ENCODE peak calls at places on chromosomes 2 and 18, in four cellular contexts. One of them, this sample, is unnamed.

GRCh38 chr2:128304330-128304714 is 14.3 kb downstream of the HS6ST1 start:
- DNase-seq in HepG2: no peak
- DNase-seq in HCT116: no peak
- DNase-seq in K562: no peak
- DNase-seq in this sample: no peak

GRCh38 chr18:47997338-47997780 is 66.9 kb upstream of the SMAD2 start:
- DNase-seq in K562: peak
- DNase-seq in HepG2: no peak
- DNase-seq in HCT116: no peak
- DNase-seq in this sample: no peak

GRCh38 chr2:231883468-231883881 is 42.7 kb downstream of the NPPC start:
- DNase-seq in HepG2: no peak
- DNase-seq in K562: no peak
- DNase-seq in HCT116: no peak
- DNase-seq in this sample: no peak

GRCh38 chr2:43221660-43222471 is 4.5 kb downstream of the ZFP36L2 start:
- DNase-seq in HCT116: peak
- DNase-seq in HepG2: peak
- DNase-seq in K562: peak
- DNase-seq in this sample: peak

GRCh38 chr2:126884861-126885481 is 13.7 kb upstream of the TEX51 start:
- DNase-seq in HCT116: no peak
- DNase-seq in K562: no peak
- DNase-seq in HepG2: no peak
- DNase-seq in this sample: no peak

GRCh38 chr18:59685501-59685900 is 11.7 kb downstream of the CCBE1 start:
- DNase-seq in K562: no peak
- DNase-seq in HepG2: no peak
- DNase-seq in HCT116: no peak
- DNase-seq in this sample: no peak

GRCh38 chr18:39200153-39200552 is 1634.6 kb upstream of the CELF4 start:
- DNase-seq in HepG2: no peak
- DNase-seq in K562: no peak
- DNase-seq in HCT116: no peak
- DNase-seq in this sample: no peak

GRCh38 chr2:88549616-88550292 is 77.5 kb downstream of the EIF2AK3 start:
- DNase-seq in HCT116: no peak
- DNase-seq in HepG2: no peak
- DNase-seq in K562: no peak
- DNase-seq in this sample: no peak

GRCh38 chr2:67213270-67213670 is 183.9 kb upstream of the ETAA1 start:
- DNase-seq in K562: no peak
- DNase-seq in HCT116: no peak
- DNase-seq in HepG2: no peak
- DNase-seq in this sample: no peak

GRCh38 chr18:12423393-12423792 is 15.7 kb downstream of the PRELID3A start:
- DNase-seq in HepG2: no peak
- DNase-seq in K562: no peak
- DNase-seq in HCT116: no peak
- DNase-seq in this sample: no peak

GRCh38 chr2:7900593-7900992 is 781.3 kb upstream of the ID2 start:
- DNase-seq in K562: no peak
- DNase-seq in HCT116: no peak
- DNase-seq in HepG2: no peak
- DNase-seq in this sample: no peak

GRCh38 chr2:214550774-214551173 is 139.9 kb downstream of the VWC2L start:
- DNase-seq in HepG2: no peak
- DNase-seq in HCT116: no peak
- DNase-seq in K562: no peak
- DNase-seq in this sample: no peak

GRCh38 chr18:55868909-55869308 is 280.9 kb upstream of the TCF4 start:
- DNase-seq in K562: no peak
- DNase-seq in HCT116: no peak
- DNase-seq in HepG2: no peak
- DNase-seq in this sample: no peak

GRCh38 chr2:43818761-43819160 is 19.9 kb downstream of the ABCG5 start:
- DNase-seq in HCT116: peak
- DNase-seq in HepG2: no peak
- DNase-seq in K562: no peak
- DNase-seq in this sample: no peak

GRCh38 chr2:239072786-239073185 is 224.9 kb downstream of the TWIST2 start:
- DNase-seq in K562: no peak
- DNase-seq in HCT116: no peak
- DNase-seq in HepG2: no peak
- DNase-seq in this sample: no peak

GRCh38 chr2:69985684-69986083 is 24.3 kb upstream of the ASPRV1 start:
- DNase-seq in HCT116: no peak
- DNase-seq in K562: no peak
- DNase-seq in HepG2: no peak
- DNase-seq in this sample: no peak

GRCh38 chr2:144925886-144926285 is 406.0 kb upstream of the ZEB2 start:
- DNase-seq in HCT116: no peak
- DNase-seq in K562: no peak
- DNase-seq in HepG2: no peak
- DNase-seq in this sample: no peak

GRCh38 chr2:198054299-198054698 is 249.9 kb downstream of the PLCL1 start:
- DNase-seq in K562: peak
- DNase-seq in HCT116: peak
- DNase-seq in HepG2: peak
- DNase-seq in this sample: no peak

GRCh38 chr2:167827352-167828097 is 419.9 kb downstream of the STK39 start:
- DNase-seq in HepG2: peak
- DNase-seq in K562: no peak
- DNase-seq in HCT116: no peak
- DNase-seq in this sample: no peak

GRCh38 chr2:102273619-102274211 is 37.6 kb upstream of the IL1RL1 start:
- DNase-seq in HepG2: no peak
- DNase-seq in HCT116: no peak
- DNase-seq in K562: no peak
- DNase-seq in this sample: no peak

DNA sequence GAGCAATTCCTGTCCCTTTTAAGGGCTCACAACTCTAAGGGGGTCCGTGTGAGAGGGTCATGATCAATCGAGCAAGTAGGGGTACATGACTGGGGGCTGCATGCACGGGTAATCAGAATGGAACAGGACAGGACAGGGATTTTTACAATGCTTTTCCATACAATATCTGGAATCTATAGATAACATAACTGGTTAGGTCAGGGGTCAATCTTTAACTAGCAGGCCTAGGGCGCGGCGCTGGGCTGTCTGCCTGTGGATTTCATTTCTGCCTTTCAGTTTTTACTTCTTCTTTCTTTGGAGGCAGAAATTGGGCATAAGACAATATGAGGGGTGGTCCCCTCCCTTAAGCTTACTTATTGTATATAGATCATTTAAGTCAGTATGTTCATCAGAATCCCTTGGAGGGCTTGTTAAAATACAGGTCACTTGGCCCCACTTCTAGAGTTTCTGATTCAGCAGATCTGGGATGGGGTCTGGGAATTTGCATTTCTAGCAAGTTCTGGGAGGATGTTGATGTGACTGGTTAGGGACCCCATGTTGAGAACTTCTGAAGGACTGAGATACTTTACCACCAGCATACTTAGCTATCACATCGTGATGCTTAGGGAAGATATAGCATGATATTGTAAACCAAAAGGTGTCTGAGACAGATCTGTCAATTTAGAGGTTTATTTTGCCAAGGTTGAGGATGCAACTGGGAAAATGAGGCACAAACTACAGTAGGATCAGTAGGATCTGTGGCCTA is 2.8 kb upstream of the INPP4A start:
- DNase-seq in K562: no peak
- DNase-seq in HCT116: no peak
- DNase-seq in HepG2: no peak
- DNase-seq in this sample: no peak
- H3K4me3 ChIP-seq in K562: no peak
- H3K4me3 ChIP-seq in HCT116: no peak
- H3K4me3 ChIP-seq in HepG2: no peak
- H3K4me3 ChIP-seq in this sample: no peak

DNA sequence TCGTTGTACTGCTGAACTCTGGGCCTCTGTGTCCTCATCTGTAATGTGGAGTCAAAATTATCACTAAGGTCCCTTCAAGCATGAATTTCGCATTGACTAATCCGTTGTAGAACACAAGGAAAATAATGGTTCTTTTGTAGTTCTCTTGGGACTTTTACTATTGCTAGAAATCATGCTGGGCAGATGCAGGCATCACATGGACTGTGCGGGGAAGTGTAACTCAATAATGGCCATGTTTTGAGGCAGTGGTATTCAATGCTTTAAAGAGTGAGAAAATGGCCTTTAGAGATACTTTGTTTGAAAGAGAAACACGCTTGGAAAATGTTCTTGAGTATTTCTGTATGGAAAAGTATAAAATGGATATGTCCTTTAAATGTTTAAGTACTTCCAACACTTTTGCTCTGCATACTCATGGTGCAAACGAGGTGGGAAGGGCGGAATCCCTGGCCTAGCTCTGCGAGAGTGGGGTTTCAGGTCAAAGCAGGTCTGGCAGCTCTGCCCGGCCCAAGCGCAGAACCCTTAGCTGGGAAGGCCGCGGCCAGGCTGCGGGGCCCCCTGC is 117.3 kb upstream of the MSTN start:
- DNase-seq in K562: no peak
- DNase-seq in HCT116: no peak
- DNase-seq in HepG2: no peak
- DNase-seq in this sample: no peak
- TF ChIP-seq TCF7L2 in K562: no peak
- TF ChIP-seq TCF7L2 in HCT116: no peak
- TF ChIP-seq TCF7L2 in HepG2: no peak
- TF ChIP-seq TCF7L2 in this sample: no peak

DNA sequence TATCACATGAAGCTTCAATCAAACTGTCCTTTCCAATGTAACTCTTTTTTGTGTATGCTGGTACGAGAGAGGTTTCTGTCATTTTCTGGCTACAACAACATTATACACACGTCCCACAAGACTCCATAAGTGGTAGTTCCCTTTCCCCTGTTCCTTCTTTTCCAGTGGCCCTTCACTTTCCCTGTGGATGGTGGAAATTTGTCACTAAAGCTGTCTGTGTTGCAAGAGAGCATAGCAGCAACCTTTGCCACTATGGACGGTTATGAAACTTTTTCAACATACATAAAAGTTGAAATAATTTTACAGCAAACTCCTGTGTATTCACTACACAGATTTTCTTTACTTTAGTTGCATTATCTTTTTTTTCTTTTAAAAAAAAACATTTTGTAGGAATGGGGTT is 18.7 kb downstream of the DBI start:
- DNase-seq in HepG2: no peak
- DNase-seq in HCT116: no peak
- DNase-seq in K562: no peak
- DNase-seq in this sample: no peak
- TF ChIP-seq SIN3A in HepG2: no peak
- TF ChIP-seq SIN3A in HCT116: no peak
- TF ChIP-seq SIN3A in K562: no peak
- TF ChIP-seq SIN3A in this sample: no peak

DNA sequence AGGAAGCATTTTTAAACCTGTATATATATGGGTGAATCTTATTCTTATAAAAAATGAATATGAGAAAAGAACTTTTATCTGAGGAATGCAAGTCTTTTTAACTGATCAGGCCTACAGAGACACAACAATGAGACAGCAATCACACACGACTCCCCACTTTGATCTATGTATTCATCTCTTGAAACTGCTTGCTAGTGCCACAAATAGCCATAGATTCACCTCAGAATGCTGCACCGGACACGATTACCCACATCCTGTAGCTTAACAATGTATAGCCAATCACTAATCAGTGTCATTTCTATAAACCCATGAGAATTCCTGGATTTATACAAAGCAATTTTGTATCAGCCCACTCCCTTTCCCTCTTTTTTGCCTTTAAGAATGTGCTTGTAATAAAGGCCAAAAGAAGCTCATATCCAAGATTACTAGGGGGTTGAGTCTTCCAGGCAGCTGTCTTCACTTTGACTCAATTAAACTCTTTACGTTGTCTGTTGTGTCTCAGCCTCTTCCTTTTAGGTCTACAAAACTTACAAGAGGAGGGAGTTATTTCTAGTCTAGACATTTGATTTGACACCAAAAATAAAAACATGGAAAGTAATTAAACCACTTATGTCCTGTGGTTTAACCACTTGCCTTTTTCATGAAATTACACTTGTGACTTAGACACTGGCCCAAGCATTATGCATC is 94.9 kb downstream of the MBD2 start:
- DNase-seq in K562: no peak
- DNase-seq in HepG2: no peak
- DNase-seq in HCT116: no peak
- DNase-seq in this sample: no peak
- H3K4me3 ChIP-seq in K562: no peak
- H3K4me3 ChIP-seq in HepG2: no peak
- H3K4me3 ChIP-seq in HCT116: no peak
- H3K4me3 ChIP-seq in this sample: no peak

GRCh38 chr2:73314441-73314840 is 21.1 kb upstream of the EGR4 start:
- DNase-seq in K562: no peak
- DNase-seq in HCT116: no peak
- DNase-seq in HepG2: no peak
- DNase-seq in this sample: no peak
- TF ChIP-seq TCF7L2 in K562: no peak
- TF ChIP-seq TCF7L2 in HCT116: no peak
- TF ChIP-seq TCF7L2 in HepG2: no peak
- TF ChIP-seq TCF7L2 in this sample: no peak

GRCh38 chr2:153163055-153163454 is 315.5 kb downstream of the RPRM start:
- DNase-seq in K562: no peak
- DNase-seq in HepG2: peak
- DNase-seq in HCT116: peak
- DNase-seq in this sample: peak
- TF ChIP-seq SIN3A in K562: no peak
- TF ChIP-seq SIN3A in HepG2: no peak
- TF ChIP-seq SIN3A in HCT116: no peak
- TF ChIP-seq SIN3A in this sample: no peak

DNA sequence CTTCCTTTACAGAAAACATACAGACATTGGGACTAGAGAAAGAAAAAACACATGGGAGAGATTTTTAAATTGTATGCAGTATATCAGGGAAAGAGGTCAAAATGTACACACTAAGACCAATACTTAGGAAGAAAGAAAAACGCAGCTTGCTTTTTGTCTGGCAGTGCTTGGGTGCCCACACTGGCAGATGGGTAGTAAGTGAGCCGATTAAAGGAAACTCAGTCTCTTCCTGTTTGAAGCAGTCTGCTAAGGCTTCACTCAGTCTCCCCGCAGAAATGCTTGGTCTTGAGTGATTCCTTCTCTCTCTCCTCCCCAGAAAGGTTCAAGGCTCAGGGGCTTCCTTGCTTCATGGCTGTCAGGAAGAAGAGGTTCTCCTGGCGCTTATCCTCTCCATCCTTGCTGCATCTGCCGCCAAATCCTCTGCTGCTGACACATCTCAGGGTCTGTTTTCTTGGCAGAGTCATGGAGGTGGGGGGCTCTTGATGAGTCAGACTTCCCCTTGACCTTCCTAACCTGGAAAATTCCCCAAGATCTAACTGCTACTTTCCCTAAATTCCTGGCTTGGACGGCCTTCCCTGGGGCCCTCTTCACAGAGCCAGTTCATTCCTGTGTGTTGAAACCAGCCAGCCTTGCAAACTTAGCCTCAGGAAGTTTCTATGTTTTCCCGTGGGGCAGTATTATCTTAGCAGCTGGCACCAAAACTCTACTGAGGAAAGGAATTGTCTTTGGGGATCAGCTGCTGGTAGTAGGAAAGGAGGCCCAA is 10.5 kb upstream of the TMSB10 start:
- DNase-seq in HepG2: no peak
- DNase-seq in K562: no peak
- DNase-seq in HCT116: no peak
- DNase-seq in this sample: no peak
- H3K4me3 ChIP-seq in HepG2: no peak
- H3K4me3 ChIP-seq in K562: no peak
- H3K4me3 ChIP-seq in HCT116: no peak
- H3K4me3 ChIP-seq in this sample: no peak

GRCh38 chr2:10331702-10332401 is 29.1 kb downstream of the HPCAL1 start:
- DNase-seq in HCT116: no peak
- DNase-seq in HepG2: no peak
- DNase-seq in K562: no peak
- DNase-seq in this sample: no peak
- TF ChIP-seq TCF7L2 in HCT116: no peak
- TF ChIP-seq TCF7L2 in HepG2: no peak
- TF ChIP-seq TCF7L2 in K562: no peak
- TF ChIP-seq TCF7L2 in this sample: no peak